ENCODE peak calls at places on chromosomes 6 and 20, in eight cellular contexts. C is psoas muscle, V is vagina, W is fibroblast of lung, O is astrocyte, R is uterus, E is A549, Q is right atrium auricular region. U is an unnamed sample.
A peak's percentile ranks its signal among the peaks of the same experiment; 100 is the strongest.

GRCh38 chr6:154549179-154549578 is 38.7 kb upstream of the CNKSR3 start:
- DNase-seq in O (no peak), C (no peak), R (no peak), V (no peak), Q (no peak), E (no peak), W (no peak), U (no peak)

GRCh38 chr6:139165324-139165723 is 30.4 kb downstream of the HECA start:
- DNase-seq in Q (no peak), V (no peak), R (no peak), W (no peak), E (no peak), O (no peak), C (no peak), U (no peak)

GRCh38 chr20:53609501-53610445 is 16.1 kb upstream of the ZNF217 start:
- DNase-seq in R (no peak), C (peak; percentile 63), W (peak; percentile 61), E (peak; percentile 88), Q (peak; percentile 68), O (peak; percentile 49), V (peak; percentile 83), U (no peak)

GRCh38 chr20:40797425-40797824 is 108.4 kb upstream of the MAFB start:
- DNase-seq in R (no peak), V (no peak), O (no peak), E (peak; percentile 11), C (no peak), Q (peak; percentile 38), W (peak; percentile 18), U (no peak)

GRCh38 chr6:135192256-135193174 is 11.4 kb downstream of the MYB start:
- DNase-seq in R (no peak), W (no peak), O (no peak), V (no peak), E (no peak), C (no peak), Q (no peak), U (no peak)

GRCh38 chr6:127391019-127391974 is 47.9 kb upstream of the ECHDC1 start:
- DNase-seq in E (no peak), W (no peak), O (no peak), V (no peak), Q (no peak), C (no peak), R (no peak), U (peak; percentile 70)

GRCh38 chr6:107729098-107729497 is 95.0 kb downstream of the SCML4 start:
- DNase-seq in E (no peak), C (no peak), W (no peak), V (peak; percentile 20), Q (no peak), O (no peak), R (no peak), U (no peak)

GRCh38 chr6:89148016-89148750 is 2.3 kb downstream of the PM20D2 start:
- DNase-seq in E (no peak), O (no peak), V (no peak), W (peak; percentile 12), C (peak; percentile 56), Q (no peak), R (no peak), U (no peak)

GRCh38 chr6:15152720-15153119 is 93.1 kb upstream of the JARID2 start:
- DNase-seq in O (no peak), R (no peak), W (no peak), V (no peak), E (no peak), Q (no peak), C (no peak), U (no peak)

GRCh38 chr6:782141-782540 is 89.2 kb upstream of the EXOC2 start:
- DNase-seq in V (no peak), E (no peak), R (no peak), C (no peak), Q (no peak), W (peak; percentile 12), O (no peak), U (no peak)

GRCh38 chr6:7997311-7997710 is 66.9 kb downstream of the BLOC1S5 start:
- DNase-seq in W (no peak), E (no peak), R (no peak), V (no peak), O (no peak), Q (no peak), C (no peak), U (no peak)

GRCh38 chr6:134875367-134875766 is 74.5 kb downstream of the ALDH8A1 start:
- DNase-seq in Q (no peak), E (peak; percentile 7), R (no peak), V (no peak), O (peak; percentile 84), C (no peak), W (peak; percentile 25), U (no peak)

GRCh38 chr20:54146672-54147071 is 27.1 kb downstream of the CYP24A1 start:
- DNase-seq in C (no peak), R (no peak), W (no peak), O (no peak), V (no peak), Q (no peak), E (no peak), U (no peak)

GRCh38 chr20:56924316-56924975 is 295.3 kb downstream of the TFAP2C start:
- DNase-seq in E (no peak), Q (no peak), R (no peak), V (no peak), O (no peak), C (no peak), W (peak; percentile 2), U (no peak)

GRCh38 chr6:65229768-65230167 is 477.3 kb downstream of the EYS start:
- DNase-seq in E (no peak), W (peak; percentile 93), C (no peak), Q (no peak), O (peak; percentile 16), V (no peak), R (no peak), U (no peak)

GRCh38 chr20:63191400-63191799 is 24.5 kb downstream of the YTHDF1 start:
- DNase-seq in C (no peak), R (no peak), E (peak; percentile 73), O (no peak), Q (no peak), W (no peak), V (no peak), U (peak; percentile 59)

GRCh38 chr6:35516712-35517111 is 4.0 kb upstream of the TULP1 start:
- DNase-seq in O (no peak), W (no peak), Q (no peak), E (no peak), V (no peak), C (peak; percentile 26), R (no peak), U (no peak)

GRCh38 chr6:54899986-54900385 is 53.4 kb downstream of the FAM83B start:
- DNase-seq in V (no peak), C (no peak), O (no peak), Q (no peak), E (no peak), R (no peak), W (no peak), U (no peak)

DNA sequence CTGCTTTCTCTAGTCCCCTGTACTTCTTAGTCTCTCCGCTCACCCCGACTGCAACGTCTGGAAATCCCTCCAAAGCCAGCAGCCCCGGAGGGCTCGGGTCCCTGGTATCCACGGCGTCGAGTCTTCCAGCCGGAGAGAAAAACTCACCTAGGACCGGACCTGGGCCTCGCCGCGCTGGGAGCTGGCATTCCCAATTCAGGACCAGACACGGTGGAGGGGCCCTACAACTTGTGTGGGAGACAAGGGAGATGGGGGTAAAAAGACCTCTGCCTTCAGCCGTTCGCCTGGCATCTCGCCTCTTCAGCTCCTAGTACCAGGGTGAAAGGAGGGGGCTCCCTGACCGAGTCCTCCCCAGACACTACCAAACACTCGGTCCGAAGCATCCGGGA is 64.3 kb downstream of the GPX5 start:
- DNase-seq in Q (no peak), W (no peak), V (no peak), O (no peak), C (no peak), E (no peak), R (no peak), U (no peak)
- H3K27ac ChIP-seq in Q (no peak overlapping the region), W (no peak overlapping the region), V (no peak overlapping the region), O (peak overlapping the region; percentile 19), C (no peak overlapping the region), E (peak overlapping the region; percentile 73), R (no peak overlapping the region), U (no peak overlapping the region)

GRCh38 chr20:37803476-37804307 is 99.2 kb upstream of the VSTM2L start:
- DNase-seq in R (no peak), V (no peak), O (no peak), E (no peak), Q (no peak), W (no peak), C (no peak), U (no peak)
- H3K27ac ChIP-seq in R (no peak overlapping the region), V (no peak overlapping the region), O (no peak overlapping the region), E (no peak overlapping the region), Q (no peak overlapping the region), W (no peak overlapping the region), C (no peak overlapping the region), U (no peak overlapping the region)

GRCh38 chr6:168419569-168419968 is 21.4 kb upstream of the SMOC2 start:
- DNase-seq in W (no peak), O (no peak), C (no peak), R (no peak), E (no peak), Q (no peak), V (peak; percentile 71), U (no peak)

GRCh38 chr6:168417660-168418059 is 23.3 kb upstream of the SMOC2 start:
- DNase-seq in C (no peak), Q (peak; percentile 48), E (no peak), O (no peak), V (peak; percentile 34), W (no peak), R (peak; percentile 56), U (no peak)

GRCh38 chr6:168418631-168419250 is 22.2 kb upstream of the SMOC2 start:
- DNase-seq in R (no peak), E (no peak), C (no peak), O (no peak), V (peak; percentile 65), Q (no peak), W (no peak), U (no peak)

GRCh38 chr6:168417158-168417557 is 23.8 kb upstream of the SMOC2 start:
- DNase-seq in V (peak; percentile 75), E (no peak), Q (peak; percentile 57), R (no peak), W (no peak), O (no peak), C (peak; percentile 66), U (no peak)

GRCh38 chr6:168418151-168418551 is 22.8 kb upstream of the SMOC2 start:
- DNase-seq in O (no peak), C (peak; percentile 73), V (peak; percentile 86), Q (no peak), W (no peak), R (peak; percentile 46), E (no peak), U (no peak)
- H3K27ac ChIP-seq in O (no peak overlapping the region), C (no peak overlapping the region), V (no peak overlapping the region), Q (no peak overlapping the region), W (no peak overlapping the region), R (peak overlapping the region; percentile 57), E (no peak overlapping the region), U (no peak overlapping the region)

DNA sequence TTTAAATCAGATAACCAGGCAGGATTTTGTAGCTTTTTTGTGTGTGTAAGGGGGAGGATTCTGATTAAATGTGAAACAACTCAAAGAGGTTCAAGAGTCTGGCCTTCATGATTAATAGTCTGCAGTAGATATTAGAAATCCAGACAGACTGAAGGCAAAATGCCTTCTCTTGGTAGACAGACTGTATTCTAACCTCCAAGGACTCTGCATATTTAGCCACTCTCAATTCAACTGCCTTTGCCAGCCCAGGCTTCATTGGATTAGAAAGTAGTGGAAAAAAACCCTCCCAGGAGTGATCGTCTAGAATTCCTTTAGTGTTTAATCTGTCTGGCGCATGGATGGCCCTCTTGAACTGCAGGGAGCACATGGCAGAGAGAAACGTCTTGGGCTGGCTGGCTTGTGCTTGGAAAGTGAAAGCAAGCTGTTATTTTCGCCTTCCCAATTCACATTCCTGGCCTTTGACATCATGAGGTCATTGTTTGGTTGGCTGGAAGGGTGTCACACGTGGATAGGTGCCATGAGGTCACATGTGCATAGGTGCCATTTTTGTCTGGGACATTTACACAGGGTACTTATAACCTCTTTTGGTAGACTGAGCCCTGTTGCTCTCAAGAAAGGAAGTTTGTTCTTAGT is 30.8 kb upstream of the NEDD9 start:
- DNase-seq in W (peak; percentile 87), O (peak; percentile 80), Q (peak; percentile 92), E (peak; percentile 72), C (peak; percentile 70), R (peak; percentile 74), V (no peak), U (peak; percentile 65)
- H3K27ac ChIP-seq in W (peak overlapping the region; percentile 17), O (peak overlapping the region; percentile 16), Q (peak overlapping the region; percentile 52), E (peak overlapping the region; percentile 68), C (peak overlapping the region; percentile 68), R (peak overlapping the region; percentile 75), V (peak overlapping the region; percentile 25), U (no peak overlapping the region)